ENCODE peak calls at places on chromosomes 1 and 21, in six cellular contexts. P is endothelial cell, F is IMR-90, W is HFFc6, S is GM13976, X is CD14-positive monocyte. K is an unnamed sample.

GRCh38 chr1:173476197-173476663 is 905 bp upstream of the PRDX6 start:
- DNase-seq in P (no peak), W (no peak), X (no peak), S (no peak), F (no peak), K (no peak)

GRCh38 chr1:112255080-112255479 is 140.9 kb upstream of the CTTNBP2NL start:
- DNase-seq in W (no peak), P (no peak), S (no peak), F (peak), X (no peak), K (no peak)

GRCh38 chr1:156656779-156657160 is 14.9 kb downstream of the BCAN start:
- DNase-seq in F (no peak), P (no peak), W (no peak), S (no peak), X (no peak), K (no peak)

GRCh38 chr1:33055210-33055991 is 18.7 kb upstream of the AK2 start:
- DNase-seq in F (peak), P (peak), W (peak), S (peak), X (peak), K (peak)

GRCh38 chr1:96521994-96522760 is 199.4 kb upstream of the PTBP2 start:
- DNase-seq in W (no peak), P (no peak), F (peak), X (no peak), S (no peak), K (no peak)

GRCh38 chr1:182568647-182569284 is 20.3 kb downstream of the RNASEL start:
- DNase-seq in F (no peak), S (peak), X (no peak), W (no peak), P (no peak), K (no peak)

GRCh38 chr21:44998086-44998620 is 58.3 kb downstream of the SLX9 start:
- DNase-seq in P (no peak), X (no peak), F (no peak), S (no peak), W (no peak), K (no peak)

GRCh38 chr1:50656931-50657330 is 233.7 kb upstream of the DMRTA2 start:
- DNase-seq in X (no peak), F (no peak), W (no peak), S (no peak), P (no peak), K (no peak)

GRCh38 chr1:229717774-229718173 is 91.7 kb downstream of the URB2 start:
- DNase-seq in S (no peak), X (no peak), F (no peak), W (no peak), P (no peak), K (no peak)

GRCh38 chr1:198970919-198971318 is 332.1 kb downstream of the PTPRC start:
- DNase-seq in P (no peak), W (no peak), S (no peak), X (no peak), F (peak), K (no peak)

GRCh38 chr1:78339490-78339889 is 151.3 kb upstream of the PTGFR start:
- DNase-seq in W (peak), S (no peak), F (peak), P (no peak), X (no peak), K (no peak)

GRCh38 chr1:166925791-166926483 is 49.4 kb downstream of the ILDR2 start:
- DNase-seq in F (peak), S (no peak), W (peak), P (no peak), X (no peak), K (peak)

GRCh38 chr1:226633541-226634155 is 85.1 kb downstream of the STUM start:
- DNase-seq in W (no peak), X (no peak), S (no peak), F (no peak), P (no peak), K (no peak)

GRCh38 chr1:64366821-64367220 is 103.1 kb upstream of the CACHD1 start:
- DNase-seq in S (no peak), W (no peak), F (no peak), P (no peak), X (no peak), K (no peak)

GRCh38 chr1:155026588-155026987 is 7.0 kb downstream of the DCST2 start:
- DNase-seq in W (peak), X (no peak), P (no peak), F (peak), S (no peak), K (no peak)

GRCh38 chr1:108050134-108050533 is 85.2 kb upstream of the VAV3 start:
- DNase-seq in X (peak), W (no peak), F (no peak), P (no peak), S (no peak), K (no peak)

GRCh38 chr1:42529724-42530161 is 66.7 kb downstream of the CCDC30 start:
- DNase-seq in S (no peak), W (peak), F (peak), P (no peak), X (peak), K (peak)

DNA sequence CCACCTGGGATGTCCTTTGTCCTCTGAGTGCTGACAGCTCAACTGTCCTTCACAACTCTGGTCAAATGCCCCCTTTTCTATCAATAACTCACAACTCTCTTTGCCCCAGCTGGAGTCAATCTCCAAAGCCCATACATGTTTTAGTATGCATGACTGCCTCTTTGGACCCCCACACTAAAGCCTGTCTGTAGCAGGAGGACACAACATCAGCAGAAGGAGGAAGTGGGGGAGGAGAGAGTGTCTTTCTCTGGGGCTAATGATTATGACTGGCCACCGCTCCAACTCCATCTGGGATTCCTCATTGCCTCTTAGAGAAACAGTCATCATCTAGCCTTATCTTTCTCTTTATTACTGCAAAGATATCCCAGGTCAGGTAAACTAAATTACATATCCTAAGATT is 186.6 kb upstream of the FGGY start:
- DNase-seq in W (no peak), X (no peak), S (no peak), P (no peak), F (no peak), K (no peak)
- TF ChIP-seq CTCF in W (no peak), X (no peak), S (no peak), P (no peak), F (no peak), K (no peak)

GRCh38 chr21:36125513-36126121 is 9.3 kb upstream of the CBR3 start:
- DNase-seq in P (peak), W (peak), F (peak), X (no peak), S (peak), K (no peak)

GRCh38 chr21:36120304-36120902 is 14.5 kb upstream of the CBR3 start:
- DNase-seq in W (no peak), F (peak), P (no peak), X (no peak), S (no peak), K (no peak)

GRCh38 chr21:36124395-36124794 is 10.5 kb upstream of the CBR3 start:
- DNase-seq in F (no peak), X (no peak), P (no peak), S (no peak), W (no peak), K (no peak)

GRCh38 chr21:36126166-36126565 is 8.7 kb upstream of the CBR3 start:
- DNase-seq in P (no peak), S (no peak), W (no peak), F (peak), X (no peak), K (no peak)

DNA sequence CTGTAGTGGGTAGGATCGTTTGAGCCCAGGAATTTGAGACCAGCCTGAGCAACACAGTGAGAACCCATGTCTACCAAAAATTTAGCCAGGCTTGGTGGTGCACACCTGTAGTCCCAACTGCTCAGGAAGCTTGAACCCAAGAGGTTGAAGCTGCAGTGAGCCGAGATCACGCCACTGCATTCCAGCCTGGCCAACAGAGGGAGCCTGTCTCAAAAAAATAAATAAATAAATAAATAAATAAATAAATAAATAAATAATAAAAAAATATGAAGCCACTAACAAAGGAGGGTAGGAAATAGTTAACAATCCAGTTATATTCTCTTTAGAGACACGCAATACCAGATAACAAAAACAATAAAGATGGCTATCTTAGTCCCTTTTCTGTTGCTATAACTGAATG is 11.9 kb upstream of the CBR3 start:
- DNase-seq in F (no peak), W (no peak), X (no peak), S (no peak), P (no peak), K (no peak)
- TF ChIP-seq CTCF in F (no peak), W (peak), X (peak), S (no peak), P (no peak), K (peak)

GRCh38 chr1:39623053-39623452 is 16.4 kb downstream of the HEYL start:
- DNase-seq in P (no peak), F (no peak), X (no peak), S (no peak), W (no peak), K (no peak)
- TF ChIP-seq CTCF in P (no peak), F (no peak), X (no peak), S (no peak), W (no peak), K (no peak)

DNA sequence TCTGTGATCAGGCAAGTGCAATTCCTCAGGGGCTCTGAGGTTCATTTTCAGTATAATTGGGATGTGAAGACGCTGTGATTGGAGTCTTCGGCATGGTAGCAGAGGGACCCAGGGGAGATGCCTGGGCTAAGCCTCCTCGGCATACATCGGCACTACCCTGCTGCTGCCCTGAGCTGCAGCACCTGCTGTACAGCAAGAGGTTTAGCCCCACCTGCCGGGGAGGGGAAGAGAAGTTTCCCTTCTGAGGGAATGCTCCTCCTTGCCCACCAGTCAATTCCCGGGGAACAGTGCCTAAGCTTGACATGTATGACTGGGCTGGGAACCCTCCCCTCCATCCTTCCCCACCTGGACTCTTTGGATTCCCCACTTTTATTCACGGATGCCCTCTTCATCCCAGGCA is 24.9 kb downstream of the CNIH3 start:
- DNase-seq in P (no peak), F (no peak), W (no peak), S (no peak), X (no peak), K (no peak)
- TF ChIP-seq CTCF in P (no peak), F (no peak), W (no peak), S (no peak), X (no peak), K (no peak)

DNA sequence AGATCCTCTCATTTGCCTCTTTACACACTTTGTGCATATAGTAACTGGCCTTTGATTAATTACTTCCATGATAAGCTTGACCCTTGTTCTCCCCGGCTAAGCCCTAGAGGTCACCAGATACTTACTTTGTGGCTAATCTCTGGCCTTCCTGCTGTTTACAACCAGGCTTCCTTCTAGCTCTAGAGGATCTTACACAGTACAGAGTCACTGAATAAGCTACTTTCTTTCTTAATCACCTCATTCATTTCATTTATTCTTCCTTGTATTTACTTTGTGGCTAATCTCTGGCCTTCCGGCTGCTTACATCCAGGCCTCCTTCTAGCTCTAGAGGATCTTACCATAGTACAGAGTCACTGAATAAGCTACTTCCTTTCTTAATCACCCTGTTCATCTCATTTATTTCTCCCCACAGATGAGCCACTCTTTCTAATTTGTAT is 144.3 kb upstream of the C1orf21 start:
- DNase-seq in S (no peak), F (peak), P (no peak), X (no peak), W (peak), K (peak)
- TF ChIP-seq CTCF in S (no peak), F (peak), P (no peak), X (no peak), W (peak), K (no peak)

GRCh38 chr1:228108055-228108690 is 926 bp downstream of the MRPL55 start:
- DNase-seq in S (no peak), W (no peak), F (no peak), X (no peak), P (no peak), K (no peak)

GRCh38 chr1:228108742-228109072 is 392 bp downstream of the MRPL55 start:
- DNase-seq in X (no peak), W (no peak), F (no peak), S (no peak), P (no peak), K (no peak)

GRCh38 chr1:228110536-228110935 is 1.4 kb upstream of the MRPL55 start:
- DNase-seq in W (no peak), S (no peak), X (no peak), F (no peak), P (no peak), K (no peak)

GRCh38 chr1:228109962-228110488 is 926 bp upstream of the MRPL55 start:
- DNase-seq in F (peak), S (peak), P (no peak), X (no peak), W (no peak), K (no peak)

DNA sequence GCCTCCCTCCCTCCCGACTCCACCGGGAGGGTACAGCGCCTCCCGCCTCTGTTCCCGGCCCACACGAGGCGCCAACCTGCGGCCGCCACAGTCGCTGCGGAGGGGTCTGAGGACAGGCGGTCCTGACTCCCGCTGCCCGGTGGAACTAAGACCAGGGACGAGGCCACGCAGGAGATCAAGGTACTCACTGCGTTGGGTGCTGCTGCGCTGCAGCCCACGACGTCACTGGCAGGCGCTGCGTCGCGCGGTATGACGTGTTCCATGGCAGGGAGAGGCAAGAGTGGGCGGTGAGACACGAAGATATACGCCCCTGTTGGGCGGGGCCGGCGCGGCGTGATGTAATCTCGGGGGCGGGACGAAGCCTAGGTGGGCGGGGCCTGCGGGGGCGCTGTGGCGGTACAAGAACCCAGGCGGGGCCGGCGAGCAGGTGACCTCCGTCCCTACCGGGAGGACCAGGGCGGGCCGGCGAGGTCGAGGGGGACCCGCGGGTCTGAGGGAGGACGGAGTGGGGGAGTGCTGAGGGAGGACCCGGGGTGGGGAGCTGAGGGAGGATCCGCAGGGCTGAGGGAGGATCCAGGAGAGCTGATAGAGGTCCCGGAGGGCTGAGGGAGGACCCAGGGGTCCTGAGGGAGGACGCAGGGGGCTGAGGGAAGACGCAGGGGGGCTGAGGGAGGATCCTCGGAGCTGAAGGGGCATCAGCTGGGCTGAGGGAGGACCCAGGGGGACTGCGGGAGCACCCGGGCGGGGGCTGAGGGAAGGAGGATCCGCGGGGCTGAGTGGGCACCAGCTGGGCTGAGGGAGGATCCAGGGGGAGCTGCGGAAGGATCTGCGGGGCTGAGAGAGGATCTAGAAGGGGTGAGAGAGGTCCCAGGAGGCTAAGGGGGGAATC is at the start of gene MRPL55:
- DNase-seq in P (peak), X (peak), W (peak), S (peak), F (peak), K (peak)
- TF ChIP-seq CTCF in P (no peak), X (no peak), W (peak), S (no peak), F (no peak), K (peak)

DNA sequence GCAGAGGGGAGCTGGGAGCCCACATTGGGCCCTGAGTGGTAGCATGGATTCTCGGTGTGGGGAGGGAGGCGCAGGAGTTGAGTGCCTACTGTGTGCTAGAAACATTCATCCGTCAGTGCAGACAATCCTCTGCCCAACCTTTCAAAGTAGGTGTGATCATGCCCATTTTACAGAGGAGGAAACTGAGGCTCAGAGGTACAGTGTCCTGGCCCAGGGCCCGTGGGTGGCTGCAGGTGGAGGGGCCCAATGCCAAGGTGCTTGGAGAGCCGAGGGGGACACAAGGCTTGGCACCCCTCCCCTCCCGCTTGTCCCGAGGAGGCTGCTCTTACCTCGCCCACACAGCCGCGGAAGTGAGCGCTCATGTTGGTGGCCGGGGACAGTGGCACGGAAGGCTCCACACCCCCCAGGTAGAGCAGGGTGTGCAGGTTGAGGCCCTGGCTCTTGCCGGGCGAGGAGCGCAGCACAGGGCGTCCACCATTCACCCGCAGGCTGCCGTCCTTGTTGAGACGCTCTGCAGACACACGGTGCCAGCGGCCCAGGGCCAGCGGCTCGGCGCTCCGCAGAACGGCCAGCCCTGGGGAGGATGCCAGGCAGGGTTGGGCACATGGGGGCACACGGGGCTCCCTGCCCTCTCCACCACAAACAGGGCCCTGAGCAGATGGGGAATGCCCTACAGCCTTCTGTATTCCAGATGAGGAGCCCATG is 16.6 kb downstream of the LDLRAD2 start:
- DNase-seq in F (no peak), W (no peak), S (no peak), X (no peak), P (no peak), K (no peak)
- TF ChIP-seq CTCF in F (no peak), W (no peak), S (no peak), X (no peak), P (no peak), K (no peak)

K was measured in AG09309.